ENCODE peak calls at places on chromosomes 12 and 14, in four cellular contexts. One of them, this sample, is unnamed.

GRCh38 chr12:53044052-53044581 is 5.7 kb upstream of the TNS2 start:
- DNase-seq in H1: no peak
- DNase-seq in K562: peak; percentile 11
- DNase-seq in SK-N-SH: peak; percentile 6
- DNase-seq in this sample: no peak

GRCh38 chr12:12384601-12385321 is 27.9 kb downstream of the BORCS5 start:
- DNase-seq in K562: peak; percentile 13
- DNase-seq in H1: peak; percentile 27
- DNase-seq in SK-N-SH: peak; percentile 45
- DNase-seq in this sample: peak; percentile 38

GRCh38 chr14:102795060-102795925 is 18.0 kb downstream of the TRAF3 start:
- DNase-seq in H1: no peak
- DNase-seq in SK-N-SH: no peak
- DNase-seq in K562: peak; percentile 26
- DNase-seq in this sample: no peak

GRCh38 chr12:132309162-132310086 is 20.0 kb downstream of the GALNT9 start:
- DNase-seq in SK-N-SH: no peak
- DNase-seq in K562: no peak
- DNase-seq in H1: no peak
- DNase-seq in this sample: no peak

GRCh38 chr14:32968972-32969544 is 30.4 kb downstream of the NPAS3 start:
- DNase-seq in SK-N-SH: no peak
- DNase-seq in H1: no peak
- DNase-seq in K562: no peak
- DNase-seq in this sample: no peak

GRCh38 chr12:23209793-23210192 is 584.8 kb downstream of the ETNK1 start:
- DNase-seq in K562: no peak
- DNase-seq in H1: no peak
- DNase-seq in SK-N-SH: no peak
- DNase-seq in this sample: no peak

GRCh38 chr12:13001725-13002040 is 1.6 kb upstream of the HEBP1 start:
- DNase-seq in K562: no peak
- DNase-seq in SK-N-SH: no peak
- DNase-seq in H1: no peak
- DNase-seq in this sample: no peak

GRCh38 chr12:14135996-14136395 is 154.6 kb upstream of the GRIN2B start:
- DNase-seq in SK-N-SH: no peak
- DNase-seq in H1: no peak
- DNase-seq in K562: no peak
- DNase-seq in this sample: no peak

GRCh38 chr14:54803396-54803795 is 99.2 kb downstream of the GCH1 start:
- DNase-seq in SK-N-SH: no peak
- DNase-seq in K562: no peak
- DNase-seq in H1: no peak
- DNase-seq in this sample: no peak

GRCh38 chr12:113366827-113367226 is 8.4 kb downstream of the PLBD2 start:
- DNase-seq in K562: no peak
- DNase-seq in H1: no peak
- DNase-seq in SK-N-SH: no peak
- DNase-seq in this sample: no peak

GRCh38 chr14:53927171-53927570 is 29.5 kb downstream of the BMP4 start:
- DNase-seq in K562: no peak
- DNase-seq in SK-N-SH: no peak
- DNase-seq in H1: no peak
- DNase-seq in this sample: no peak

GRCh38 chr12:103814436-103814835 is 26.6 kb downstream of the NT5DC3 start:
- DNase-seq in SK-N-SH: no peak
- DNase-seq in K562: no peak
- DNase-seq in H1: no peak
- DNase-seq in this sample: no peak

GRCh38 chr14:90384543-90384911 is 12.3 kb upstream of the CALM1 start:
- DNase-seq in SK-N-SH: no peak
- DNase-seq in K562: no peak
- DNase-seq in H1: no peak
- DNase-seq in this sample: no peak

GRCh38 chr12:30440826-30441602 is 254.7 kb downstream of the IPO8 start:
- DNase-seq in H1: no peak
- DNase-seq in K562: peak; percentile 40
- DNase-seq in SK-N-SH: peak; percentile 42
- DNase-seq in this sample: peak; percentile 52

GRCh38 chr12:68154768-68155167 is 4.8 kb downstream of the IFNG start:
- DNase-seq in H1: no peak
- DNase-seq in SK-N-SH: no peak
- DNase-seq in K562: no peak
- DNase-seq in this sample: no peak

GRCh38 chr12:45660330-45660729 is 69.2 kb upstream of the ARID2 start:
- DNase-seq in H1: no peak
- DNase-seq in K562: peak; percentile 29
- DNase-seq in SK-N-SH: no peak
- DNase-seq in this sample: no peak

GRCh38 chr12:132359971-132360370 is 30.6 kb upstream of the GALNT9 start:
- DNase-seq in SK-N-SH: no peak
- DNase-seq in H1: no peak
- DNase-seq in K562: no peak
- DNase-seq in this sample: no peak

GRCh38 chr12:96047621-96048211 is 12.3 kb upstream of the LTA4H start:
- DNase-seq in K562: no peak
- DNase-seq in H1: no peak
- DNase-seq in SK-N-SH: no peak
- DNase-seq in this sample: no peak

GRCh38 chr14:104931771-104932675 is 7.3 kb downstream of the PLD4 start:
- DNase-seq in H1: no peak
- DNase-seq in SK-N-SH: no peak
- DNase-seq in K562: peak; percentile 2
- DNase-seq in this sample: peak; percentile 31

GRCh38 chr14:92589213-92589852 is 75.8 kb downstream of the RIN3 start:
- DNase-seq in SK-N-SH: no peak
- DNase-seq in K562: no peak
- DNase-seq in H1: no peak
- DNase-seq in this sample: no peak

GRCh38 chr12:90174198-90174510 is 465.5 kb upstream of the ATP2B1 start:
- DNase-seq in K562: no peak
- DNase-seq in SK-N-SH: no peak
- DNase-seq in H1: no peak
- DNase-seq in this sample: no peak

GRCh38 chr12:101229841-101230241 is 19.8 kb upstream of the SLC5A8 start:
- DNase-seq in SK-N-SH: no peak
- DNase-seq in H1: no peak
- DNase-seq in K562: no peak
- DNase-seq in this sample: no peak

GRCh38 chr12:117228239-117228638 is 38.0 kb upstream of the FBXO21 start:
- DNase-seq in H1: no peak
- DNase-seq in SK-N-SH: no peak
- DNase-seq in K562: no peak
- DNase-seq in this sample: no peak

GRCh38 chr12:64673490-64674169 is 63.3 kb downstream of the RASSF3 start:
- DNase-seq in K562: no peak
- DNase-seq in H1: no peak
- DNase-seq in SK-N-SH: peak; percentile 37
- DNase-seq in this sample: no peak

GRCh38 chr12:58171914-58172313 is 230.5 kb downstream of the ATP23 start:
- DNase-seq in K562: no peak
- DNase-seq in H1: no peak
- DNase-seq in SK-N-SH: no peak
- DNase-seq in this sample: no peak

GRCh38 chr12:90915353-90915752 is 39.6 kb downstream of the CCER1 start:
- DNase-seq in SK-N-SH: no peak
- DNase-seq in H1: no peak
- DNase-seq in K562: no peak
- DNase-seq in this sample: no peak

GRCh38 chr14:100246809-100247428 is 8.0 kb downstream of the YY1 start:
- DNase-seq in K562: peak; percentile 52
- DNase-seq in SK-N-SH: peak; percentile 74
- DNase-seq in H1: no peak
- DNase-seq in this sample: no peak

GRCh38 chr12:9741726-9742125 is 8.8 kb upstream of the CLECL1 start:
- DNase-seq in H1: no peak
- DNase-seq in K562: no peak
- DNase-seq in SK-N-SH: no peak
- DNase-seq in this sample: no peak

GRCh38 chr12:2192231-2192630 is 139.4 kb downstream of the CACNA1C start:
- DNase-seq in K562: no peak
- DNase-seq in SK-N-SH: no peak
- DNase-seq in H1: no peak
- DNase-seq in this sample: no peak

GRCh38 chr12:117105902-117106301 is 6.7 kb upstream of the TESC start:
- DNase-seq in K562: no peak
- DNase-seq in SK-N-SH: no peak
- DNase-seq in H1: no peak
- DNase-seq in this sample: no peak

GRCh38 chr12:104578453-104578852 is 121.7 kb downstream of the CHST11 start:
- DNase-seq in H1: no peak
- DNase-seq in K562: peak; percentile 46
- DNase-seq in SK-N-SH: no peak
- DNase-seq in this sample: no peak

GRCh38 chr14:67269338-67270060 is 28.3 kb downstream of the PALS1 start:
- DNase-seq in H1: no peak
- DNase-seq in K562: no peak
- DNase-seq in SK-N-SH: peak; percentile 4
- DNase-seq in this sample: no peak

GRCh38 chr12:131390408-131391100 is 320.3 kb upstream of the SFSWAP start:
- DNase-seq in H1: peak; percentile 13
- DNase-seq in SK-N-SH: no peak
- DNase-seq in K562: peak; percentile 59
- DNase-seq in this sample: peak; percentile 74

GRCh38 chr12:65649126-65649525 is 175.2 kb upstream of the HMGA2 start:
- DNase-seq in K562: no peak
- DNase-seq in H1: no peak
- DNase-seq in SK-N-SH: no peak
- DNase-seq in this sample: no peak

GRCh38 chr12:113130457-113131135 is 5.0 kb downstream of the RASAL1 start:
- DNase-seq in SK-N-SH: peak; percentile 73
- DNase-seq in H1: no peak
- DNase-seq in K562: no peak
- DNase-seq in this sample: peak; percentile 75

GRCh38 chr14:95832012-95832411 is 44.6 kb upstream of the TUNAR start:
- DNase-seq in H1: no peak
- DNase-seq in SK-N-SH: no peak
- DNase-seq in K562: no peak
- DNase-seq in this sample: peak; percentile 29

DNA sequence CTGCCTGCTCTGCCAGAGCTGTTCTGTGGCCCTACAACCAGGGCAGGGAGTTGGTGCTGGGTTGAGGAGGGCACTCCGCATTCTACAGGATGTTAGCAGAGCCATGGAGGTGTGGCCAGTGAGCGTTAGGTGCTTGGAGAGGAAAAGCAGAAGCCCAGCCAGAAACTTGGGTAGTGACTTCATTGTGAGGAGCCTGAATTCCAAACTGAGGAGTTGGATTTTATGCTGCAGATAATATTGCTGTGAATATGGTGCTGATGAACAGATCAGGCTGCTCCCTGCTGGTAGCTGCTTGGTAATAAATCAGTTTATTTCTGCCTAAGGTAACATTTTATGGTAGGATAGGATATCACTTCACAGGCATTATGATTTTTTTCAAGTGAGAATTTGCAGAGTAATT is 7.1 kb upstream of the CCDC175 start:
- DNase-seq in SK-N-SH: no peak
- DNase-seq in H1: no peak
- DNase-seq in K562: no peak
- DNase-seq in this sample: no peak
- TF ChIP-seq TEAD4 in SK-N-SH: no peak
- TF ChIP-seq TEAD4 in H1: no peak
- TF ChIP-seq TEAD4 in K562: no peak
- TF ChIP-seq TEAD4 in this sample: no peak

DNA sequence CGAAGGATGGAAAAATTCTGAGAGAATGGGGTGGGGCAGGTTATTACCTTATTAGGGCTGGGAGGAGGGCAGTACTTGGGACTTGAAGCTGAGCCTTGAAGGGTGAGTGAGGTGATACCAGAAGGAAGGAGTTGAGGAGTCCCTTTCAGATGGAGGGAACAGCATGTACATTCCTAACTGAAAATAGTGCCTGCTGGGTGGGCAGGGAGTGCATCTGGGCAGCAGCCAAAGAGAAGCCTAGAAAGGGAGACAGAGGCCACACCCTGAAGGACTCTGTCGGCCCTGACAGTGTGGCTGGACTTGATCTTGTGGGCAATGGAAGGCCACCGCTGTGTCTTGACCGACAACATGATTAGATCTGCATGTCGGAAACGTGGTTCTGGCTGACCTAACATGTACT is 147.6 kb downstream of the NDUFA12 start:
- DNase-seq in K562: no peak
- DNase-seq in H1: no peak
- DNase-seq in SK-N-SH: no peak
- DNase-seq in this sample: no peak
- TF ChIP-seq TEAD4 in K562: no peak
- TF ChIP-seq TEAD4 in H1: no peak
- TF ChIP-seq TEAD4 in SK-N-SH: no peak
- TF ChIP-seq TEAD4 in this sample: no peak

DNA sequence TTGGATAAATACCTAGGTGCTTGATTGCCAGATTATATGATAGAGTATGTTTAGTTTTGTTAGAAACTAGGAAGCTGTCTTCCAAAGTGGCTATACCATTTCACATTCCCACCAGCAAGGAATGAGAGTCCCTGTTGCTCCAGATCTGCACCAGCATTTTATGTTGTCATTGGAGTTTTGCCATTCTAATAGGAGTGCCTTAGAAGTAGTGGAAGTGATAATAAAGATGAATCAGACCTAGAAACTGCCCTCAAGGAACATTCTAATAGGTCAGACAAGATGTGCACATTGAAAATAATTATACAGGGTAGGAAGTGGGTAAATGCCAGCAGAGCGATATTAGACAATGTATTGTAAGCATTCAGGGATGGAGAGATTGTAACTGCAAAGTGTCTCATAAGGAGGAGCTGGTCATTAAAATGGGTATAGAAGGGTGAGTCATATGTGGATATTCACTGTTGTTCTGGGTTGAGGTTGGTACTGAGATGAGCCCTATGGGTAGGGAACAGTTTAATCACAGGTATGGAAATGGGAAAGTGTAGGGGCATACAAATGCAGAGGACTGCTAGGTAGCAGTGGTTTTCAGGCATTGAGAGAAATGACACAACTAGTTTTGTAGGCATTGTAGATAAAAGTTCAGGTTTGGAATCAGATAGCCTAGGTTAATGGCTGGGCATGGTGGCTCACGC is 71.5 kb downstream of the MNAT1 start:
- DNase-seq in K562: no peak
- DNase-seq in H1: no peak
- DNase-seq in SK-N-SH: no peak
- DNase-seq in this sample: no peak
- TF ChIP-seq TEAD4 in K562: no peak
- TF ChIP-seq TEAD4 in H1: no peak
- TF ChIP-seq TEAD4 in SK-N-SH: no peak
- TF ChIP-seq TEAD4 in this sample: no peak

GRCh38 chr14:70907172-70907995 is at the start of gene PCNX1:
- DNase-seq in K562: peak; percentile 86
- DNase-seq in SK-N-SH: peak; percentile 98
- DNase-seq in H1: peak; percentile 64
- DNase-seq in this sample: peak; percentile 91
- TF ChIP-seq TEAD4 in K562: no peak
- TF ChIP-seq TEAD4 in SK-N-SH: no peak
- TF ChIP-seq TEAD4 in H1: no peak
- TF ChIP-seq TEAD4 in this sample: no peak